ENCODE peak calls at places on chromosomes 11 and 22, in five cellular contexts. T is heart left ventricle, H is heart right ventricle, S is mammary epithelial cell, M is MM.1S. B is an unnamed sample. For H3K9me3, the result is how much of the 10 kb centered on the place peaks cover.

GRCh38 chr11:119618208-119618909 is 110.6 kb downstream of the NECTIN1 start:
- DNase-seq in T (no peak), H (peak), S (no peak), M (no peak), B (no peak)

GRCh38 chr11:8732276-8732675 is 49.7 kb downstream of the RPL27A start:
- DNase-seq in T (no peak), H (no peak), S (no peak), M (peak), B (no peak)

GRCh38 chr11:29305456-29306232 is 711.2 kb downstream of the KCNA4 start:
- DNase-seq in T (no peak), H (no peak), S (peak), M (no peak), B (no peak)

GRCh38 chr11:62575156-62575555 is 1.5 kb upstream of the EEF1G start:
- DNase-seq in T (no peak), H (peak), S (no peak), M (no peak), B (no peak)

GRCh38 chr22:20158366-20159036 is 7.6 kb upstream of the CCDC188 start:
- DNase-seq in T (no peak), H (no peak), S (no peak), M (no peak), B (no peak)

GRCh38 chr11:64089915-64090810 is 54.4 kb downstream of the FLRT1 start:
- DNase-seq in T (no peak), H (no peak), S (no peak), M (no peak), B (no peak)

GRCh38 chr22:41074061-41074460 is 18.3 kb upstream of the EP300 start:
- DNase-seq in T (no peak), H (no peak), S (no peak), M (no peak), B (no peak)

GRCh38 chr22:30325724-30326703 is 727 bp downstream of the TBC1D10A start:
- DNase-seq in T (peak), H (peak), S (no peak), M (no peak), B (no peak)

GRCh38 chr11:115222218-115222862 is 281.9 kb downstream of the CADM1 start:
- DNase-seq in T (no peak), H (no peak), S (peak), M (peak), B (no peak)

GRCh38 chr22:31144223-31144622 is 3.9 kb upstream of the PLA2G3 start:
- DNase-seq in T (no peak), H (no peak), S (peak), M (no peak), B (no peak)

GRCh38 chr11:72741429-72741833 is 10.8 kb downstream of the ARAP1 start:
- DNase-seq in T (peak), H (no peak), S (no peak), M (no peak), B (no peak)

GRCh38 chr11:68392822-68393221 is 67.7 kb upstream of the PPP6R3 start:
- DNase-seq in T (no peak), H (no peak), S (no peak), M (no peak), B (no peak)

GRCh38 chr11:28838741-28839140 is 730.6 kb downstream of the METTL15 start:
- DNase-seq in T (no peak), H (no peak), S (no peak), M (no peak), B (no peak)

GRCh38 chr11:120326845-120327281 is 1.8 kb downstream of the TLCD5 start:
- DNase-seq in T (no peak), H (no peak), S (no peak), M (peak), B (no peak)

GRCh38 chr22:20258584-20259335 is 9.4 kb downstream of the RTN4R start:
- DNase-seq in T (no peak), H (no peak), S (no peak), M (no peak), B (no peak)

GRCh38 chr11:116736763-116737162 is 36.0 kb downstream of the BUD13 start:
- DNase-seq in T (no peak), H (no peak), S (no peak), M (no peak), B (no peak)

GRCh38 chr22:32791056-32791455 is 10.4 kb upstream of the TIMP3 start:
- DNase-seq in T (no peak), H (no peak), S (no peak), M (no peak), B (no peak)

GRCh38 chr11:32960553-32961164 is 55.0 kb upstream of the DEPDC7 start:
- DNase-seq in T (no peak), H (no peak), S (peak), M (peak), B (peak)

GRCh38 chr11:30333405-30333804 is 10.5 kb downstream of the ARL14EP start:
- DNase-seq in T (no peak), H (no peak), S (peak), M (no peak), B (no peak)

GRCh38 chr11:116960916-116961315 is 123.5 kb upstream of the APOA1 start:
- DNase-seq in T (no peak), H (no peak), S (peak), M (no peak), B (no peak)

GRCh38 chr11:129723146-129723963 is 92.3 kb upstream of the TMEM45B start:
- DNase-seq in T (no peak), H (no peak), S (no peak), M (no peak), B (no peak)

GRCh38 chr11:43643898-43644625 is 36.5 kb upstream of the HSD17B12 start:
- DNase-seq in T (peak), H (peak), S (peak), M (peak), B (peak)

GRCh38 chr11:14075118-14075601 is 112.6 kb downstream of the SPON1 start:
- DNase-seq in T (no peak), H (no peak), S (peak), M (no peak), B (peak)

GRCh38 chr22:23767673-23768548 is at the start of gene CHCHD10:
- DNase-seq in T (peak), H (peak), S (no peak), M (peak), B (peak)

GRCh38 chr22:40258463-40259046 is 80.8 kb downstream of the TNRC6B start:
- DNase-seq in T (no peak), H (no peak), S (peak), M (no peak), B (no peak)

GRCh38 chr11:111379500-111380136 is 543 bp upstream of the POU2AF1 start:
- DNase-seq in T (no peak), H (no peak), S (no peak), M (peak), B (no peak)

GRCh38 chr11:106087815-106088435 is 10.5 kb downstream of the AASDHPPT start:
- DNase-seq in T (no peak), H (peak), S (peak), M (peak), B (peak)

GRCh38 chr11:79155237-79155636 is 285.6 kb downstream of the TENM4 start:
- DNase-seq in T (no peak), H (no peak), S (no peak), M (no peak), B (no peak)

GRCh38 chr11:8639655-8640054 is 42.8 kb downstream of the TRIM66 start:
- DNase-seq in T (no peak), H (no peak), S (no peak), M (no peak), B (no peak)

GRCh38 chr11:133619973-133620372 is 87.7 kb upstream of the OPCML start:
- DNase-seq in T (no peak), H (no peak), S (no peak), M (no peak), B (no peak)

GRCh38 chr22:32764330-32765116 is 37.0 kb upstream of the TIMP3 start:
- DNase-seq in T (peak), H (peak), S (peak), M (no peak), B (no peak)

GRCh38 chr22:31124290-31124689 is 1.5 kb downstream of the INPP5J start:
- DNase-seq in T (no peak), H (no peak), S (no peak), M (no peak), B (no peak)

GRCh38 chr11:46414466-46414796 is 22.9 kb upstream of the CHRM4 start:
- DNase-seq in T (no peak), H (no peak), S (no peak), M (no peak), B (no peak)

GRCh38 chr11:121889168-121889567 is 226.8 kb downstream of the BLID start:
- DNase-seq in T (no peak), H (no peak), S (no peak), M (no peak), B (no peak)

GRCh38 chr11:44502506-44502905 is 63.0 kb upstream of the CD82 start:
- DNase-seq in T (no peak), H (no peak), S (no peak), M (no peak), B (no peak)

GRCh38 chr11:116420770-116421528 is 351.8 kb downstream of the BUD13 start:
- DNase-seq in T (no peak), H (no peak), S (peak), M (no peak), B (no peak)

DNA sequence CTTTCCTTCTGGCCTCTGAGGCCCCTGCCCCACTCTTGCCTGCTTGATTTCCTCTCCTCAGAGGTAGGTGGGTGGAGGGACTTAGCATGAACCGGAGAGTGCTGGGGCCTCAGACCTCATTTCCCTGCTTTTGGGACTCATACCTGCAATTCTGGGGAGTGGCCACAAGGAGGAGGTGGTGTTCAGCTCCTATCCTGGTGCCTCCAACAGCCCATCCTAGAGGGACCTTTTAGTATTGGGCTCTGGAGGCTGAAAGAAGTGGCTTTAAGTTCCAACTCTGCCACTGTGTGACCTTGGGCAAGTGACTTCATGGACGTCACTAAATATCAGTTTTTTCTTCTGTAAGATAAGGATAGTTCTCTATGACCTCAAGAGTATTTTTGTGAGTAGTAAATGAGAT is 98.6 kb downstream of the KIAA1671 start:
- DNase-seq in T (no peak), H (no peak), S (no peak), M (no peak), B (no peak)
- H3K27ac ChIP-seq in T (no peak), H (no peak), S (no peak), M (no peak), B (no peak)

GRCh38 chr22:28379075-28379806 is 300.4 kb downstream of the TTC28 start:
- DNase-seq in T (no peak), H (no peak), S (no peak), M (peak), B (no peak)
- H3K4me3 ChIP-seq in T (no peak), H (no peak), S (no peak), M (no peak), B (no peak)

DNA sequence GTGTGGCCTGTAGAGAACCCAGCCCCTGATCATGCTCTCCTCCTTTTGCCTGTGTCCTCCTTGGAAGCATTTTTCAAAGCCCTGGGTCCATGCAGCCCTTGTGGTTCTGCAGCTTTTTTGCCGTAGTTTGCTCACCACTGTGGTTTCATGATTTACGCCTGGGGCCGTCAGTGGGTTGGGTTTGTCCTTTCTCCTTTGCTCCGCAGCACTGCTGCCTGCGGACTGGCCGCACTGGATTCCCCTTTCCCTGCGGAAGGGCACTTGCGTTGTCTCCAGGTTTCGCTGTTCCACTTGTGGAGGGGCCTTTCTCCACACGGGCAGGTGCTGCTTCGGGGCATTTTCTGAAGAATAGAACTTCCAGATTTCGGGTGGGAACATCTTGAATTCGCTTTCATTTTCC is 1260.9 kb downstream of the BRD1 start:
- DNase-seq in T (peak), H (no peak), S (no peak), M (no peak), B (no peak)
- H3K9me3 ChIP-seq in T (under half), H (under half), S (under half), M (under half), B (under half)

DNA sequence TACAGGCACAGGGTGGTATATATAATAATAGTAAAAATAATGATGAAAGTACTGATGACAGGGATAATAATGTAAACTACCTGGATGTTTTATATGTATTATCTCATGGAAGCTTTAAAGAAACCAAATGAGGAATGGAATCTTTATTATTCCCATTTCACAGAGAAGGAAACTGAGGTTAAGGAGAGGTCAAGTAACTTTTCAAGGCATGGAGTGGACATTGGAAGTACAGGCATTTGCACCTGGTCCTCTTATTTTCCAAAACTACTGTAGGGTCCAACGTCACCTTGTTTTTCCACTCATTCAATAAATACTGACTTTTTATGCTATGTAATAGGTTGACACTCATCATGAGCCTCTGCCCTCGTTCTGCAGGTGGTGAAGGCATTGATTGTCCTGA is 37.9 kb upstream of the IL17RA start:
- DNase-seq in T (no peak), H (no peak), S (no peak), M (no peak), B (no peak)
- H3K27ac ChIP-seq in T (no peak), H (no peak), S (no peak), M (no peak), B (no peak)

GRCh38 chr22:45976351-45977002 is 485 bp downstream of the WNT7B start:
- DNase-seq in T (no peak), H (no peak), S (peak), M (no peak), B (no peak)

GRCh38 chr22:45978275-45978713 is 1.3 kb upstream of the WNT7B start:
- DNase-seq in T (no peak), H (no peak), S (no peak), M (no peak), B (no peak)

GRCh38 chr22:45977003-45977395 is at the start of gene WNT7B:
- DNase-seq in T (no peak), H (no peak), S (peak), M (peak), B (no peak)

GRCh38 chr22:45975266-45976161 is 1.4 kb downstream of the WNT7B start:
- DNase-seq in T (no peak), H (no peak), S (peak), M (no peak), B (no peak)

GRCh38 chr22:45977551-45978274 is 751 bp upstream of the WNT7B start:
- DNase-seq in T (no peak), H (no peak), S (no peak), M (no peak), B (no peak)
- H3K4me3 ChIP-seq in T (no peak), H (no peak), S (no peak), M (no peak), B (no peak)